ENCODE peak calls at places on chromosomes 12 and 14, in nine cellular contexts. T is SJSA1, K is HCT116, S is mucosa of descending colon, M is HAP-1, F is A549, X is DND-41, Y is ascending aorta, G is NT2/D1. E is an unnamed sample. For H3K9me3, the result is how much of the 10 kb centered on the place peaks cover.

GRCh38 chr12:67006612-67007011 is 262.5 kb upstream of the CAND1 start:
- DNase-seq in Y (no peak), S (no peak), T (no peak), K (no peak), M (no peak), F (no peak), G (no peak), X (no peak), E (no peak)

GRCh38 chr14:102508410-102508773 is 1.2 kb downstream of the ANKRD9 start:
- DNase-seq in F (peak), S (peak), K (no peak), Y (no peak), X (no peak), M (peak), T (no peak), G (no peak), E (no peak)

GRCh38 chr12:116818341-116818856 is 62.8 kb downstream of the HRK start:
- DNase-seq in S (no peak), G (no peak), X (peak), T (no peak), M (no peak), K (no peak), Y (no peak), F (no peak), E (no peak)

GRCh38 chr14:23544511-23545447 is 6.8 kb downstream of the ZFHX2 start:
- DNase-seq in X (no peak), F (no peak), M (no peak), K (no peak), G (no peak), S (peak), Y (no peak), T (no peak), E (no peak)

GRCh38 chr12:48827513-48828096 is 9.3 kb downstream of the CACNB3 start:
- DNase-seq in G (no peak), K (no peak), T (no peak), Y (no peak), S (no peak), F (no peak), X (no peak), M (no peak), E (no peak)

GRCh38 chr12:52067081-52067374 is 2.8 kb upstream of the ATG101 start:
- DNase-seq in X (no peak), Y (no peak), M (no peak), S (no peak), T (no peak), G (no peak), K (no peak), F (no peak), E (no peak)

GRCh38 chr14:89823732-89824131 is 130.8 kb downstream of the EFCAB11 start:
- DNase-seq in X (no peak), M (no peak), Y (no peak), F (no peak), T (no peak), K (no peak), S (no peak), G (no peak), E (no peak)

GRCh38 chr12:77842430-77842829 is 11.7 kb downstream of the NAV3 start:
- DNase-seq in K (no peak), M (no peak), T (no peak), X (no peak), G (no peak), Y (no peak), F (peak), S (no peak), E (no peak)

GRCh38 chr14:66476964-66477363 is 9.2 kb upstream of the CCDC196 start:
- DNase-seq in S (no peak), X (no peak), T (no peak), G (no peak), Y (no peak), M (no peak), K (no peak), F (peak), E (no peak)

GRCh38 chr12:47812797-47813490 is 6.8 kb downstream of the HDAC7 start:
- DNase-seq in X (peak), Y (peak), K (no peak), S (peak), F (peak), M (peak), G (peak), T (peak), E (no peak)

DNA sequence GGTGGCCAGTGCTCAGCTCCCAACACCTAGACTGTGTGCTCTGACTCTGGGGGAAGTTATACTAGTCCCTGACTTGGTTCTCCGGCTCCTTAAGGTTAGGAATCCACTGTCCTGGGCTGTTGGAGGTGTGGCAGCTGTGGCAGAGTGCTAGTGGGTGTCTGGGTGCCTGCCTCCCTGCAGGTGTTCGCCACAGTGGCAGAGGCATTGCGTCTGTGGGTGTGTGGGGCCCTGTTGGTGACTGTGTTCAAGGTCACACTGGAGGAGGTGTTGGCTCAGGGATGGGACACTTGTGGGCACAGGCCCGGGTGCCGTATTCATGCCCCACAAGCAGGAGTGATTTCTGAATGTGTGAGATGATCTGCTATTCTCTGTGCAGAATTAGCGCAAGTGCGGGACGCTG is 467.4 kb downstream of the TMEM121 start:
- DNase-seq in K (no peak), Y (no peak), F (no peak), X (no peak), T (no peak), S (no peak), G (no peak), M (no peak), E (no peak)
- H3K9me3 ChIP-seq in K (under half), Y (under half), F (under half), X (under half), T (under half), S (under half), G (under half), M (under half), E (under half)

DNA sequence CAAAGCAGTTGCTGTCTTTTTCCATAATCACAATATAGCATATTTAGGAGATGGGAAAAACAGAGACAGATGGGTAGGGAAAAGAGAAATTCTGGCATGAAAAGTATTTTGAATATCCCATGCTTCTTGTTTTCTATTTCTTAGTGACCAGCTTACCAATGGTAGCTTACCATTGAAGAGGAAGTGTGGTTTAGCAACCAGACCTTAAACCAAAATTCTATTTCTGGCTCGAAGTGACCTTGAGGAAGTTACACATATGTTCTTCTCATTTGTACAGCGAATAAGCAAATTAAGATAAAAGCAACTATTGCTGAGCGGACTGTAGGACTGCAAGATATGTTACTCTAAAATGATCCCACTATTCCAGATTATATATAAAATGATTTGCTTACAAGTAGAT is 82.9 kb downstream of the FGD4 start:
- DNase-seq in F (no peak), K (no peak), T (no peak), M (no peak), S (no peak), G (no peak), X (no peak), Y (no peak), E (no peak)
- H3K9me3 ChIP-seq in F (under half), K (under half), T (under half), M (under half), S (under half), G (under half), X (under half), Y (under half), E (under half)

DNA sequence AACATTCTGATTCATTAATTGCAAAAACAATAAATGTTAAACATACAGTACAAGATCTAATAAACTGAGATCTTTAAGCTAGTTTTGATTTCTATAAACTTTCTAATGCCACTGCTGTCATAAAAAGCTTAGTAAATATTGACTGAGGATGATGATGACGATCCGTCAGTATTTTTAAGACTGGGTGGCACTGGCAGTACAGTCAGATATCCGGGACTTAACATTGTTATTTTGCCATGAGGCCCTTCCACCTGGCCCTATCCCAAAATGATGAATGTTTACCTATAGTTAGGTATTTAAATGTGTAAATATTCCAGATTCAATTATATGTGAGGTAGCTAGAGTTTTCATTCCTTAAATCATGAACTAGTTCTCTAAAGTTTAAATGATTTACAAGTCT is 158.5 kb downstream of the FOXA1 start:
- DNase-seq in G (no peak), S (no peak), X (no peak), T (no peak), K (no peak), Y (no peak), M (no peak), F (peak), E (no peak)
- H3K9me3 ChIP-seq in G (under half), S (under half), X (under half), T (under half), K (under half), Y (under half), M (under half), F (under half), E (under half)

GRCh38 chr14:26137161-26137560 is 460.7 kb downstream of the NOVA1 start:
- DNase-seq in M (no peak), Y (no peak), F (no peak), G (no peak), T (no peak), X (peak), K (no peak), S (no peak), E (no peak)
- H3K9me3 ChIP-seq in M (under half), Y (under half), F (under half), G (under half), T (under half), X (under half), K (half or more), S (under half), E (under half)

GRCh38 chr12:130127527-130127908 is 34.7 kb upstream of the FZD10 start:
- DNase-seq in M (no peak), K (no peak), Y (no peak), F (peak), T (no peak), S (no peak), X (no peak), G (no peak), E (no peak)
- H3K9me3 ChIP-seq in M (under half), K (under half), Y (under half), F (under half), T (under half), S (under half), X (under half), G (under half), E (under half)

DNA sequence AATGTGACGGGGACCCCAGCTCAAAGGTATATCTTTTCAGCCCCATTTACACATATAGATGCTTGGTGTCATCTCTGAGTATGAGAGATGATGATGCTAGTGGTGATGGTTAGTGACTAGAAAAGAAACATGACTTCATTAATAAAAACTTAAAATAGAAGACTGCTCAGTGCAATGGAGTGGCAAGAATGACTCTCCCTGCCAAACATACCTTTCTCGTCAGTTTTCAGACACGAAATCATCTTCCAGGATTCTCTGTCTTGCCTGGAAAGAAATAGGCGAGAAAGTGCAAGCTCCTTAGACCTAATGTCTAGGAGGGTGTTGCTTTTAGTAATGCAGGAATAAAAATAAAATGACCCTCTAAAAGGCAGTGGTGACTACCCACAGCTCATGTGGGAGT is 71.7 kb downstream of the TPH2 start:
- DNase-seq in X (no peak), S (no peak), G (no peak), K (no peak), F (no peak), M (no peak), Y (no peak), T (no peak), E (no peak)
- H3K9me3 ChIP-seq in X (under half), S (under half), G (under half), K (under half), F (under half), M (under half), Y (under half), T (under half), E (under half)

GRCh38 chr14:78172428-78172827 is 2.3 kb downstream of the NRXN3 start:
- DNase-seq in T (no peak), G (no peak), F (no peak), M (no peak), X (no peak), K (no peak), S (no peak), Y (no peak), E (no peak)
- H3K9me3 ChIP-seq in T (under half), G (under half), F (under half), M (under half), X (under half), K (under half), S (under half), Y (under half), E (under half)

GRCh38 chr12:130179621-130180020 is 17.4 kb downstream of the FZD10 start:
- DNase-seq in Y (no peak), S (no peak), T (no peak), F (no peak), M (no peak), X (no peak), K (no peak), G (no peak), E (no peak)
- H3K9me3 ChIP-seq in Y (under half), S (under half), T (under half), F (under half), M (under half), X (under half), K (under half), G (under half), E (under half)